ENCODE peak calls at places on chromosome 17, in six cellular contexts. N, Z, G, S, X and J are unnamed samples.

GRCh38 chr17:30366536-30366935 is 12.2 kb upstream of the CPD start:
- DNase-seq in S (no peak), G (peak), X (no peak), N (no peak), Z (no peak), J (no peak)

GRCh38 chr17:83080641-83081560 is 1.5 kb downstream of the METRNL start:
- DNase-seq in X (no peak), N (no peak), S (no peak), Z (no peak), G (peak), J (no peak)

GRCh38 chr17:80482058-80482318 is 5.6 kb upstream of the NPTX1 start:
- DNase-seq in S (no peak), G (no peak), Z (no peak), X (no peak), N (no peak), J (no peak)

GRCh38 chr17:61470530-61471136 is 18.4 kb downstream of the TBX4 start:
- DNase-seq in Z (peak), X (no peak), N (no peak), G (no peak), S (no peak), J (no peak)

GRCh38 chr17:50841949-50842354 is 6.6 kb downstream of the WFIKKN2 start:
- DNase-seq in N (no peak), G (peak), Z (peak), S (peak), X (no peak), J (peak)

GRCh38 chr17:37694734-37695133 is 50.1 kb downstream of the HNF1B start:
- DNase-seq in G (no peak), S (no peak), Z (no peak), N (no peak), X (no peak), J (no peak)

GRCh38 chr17:7838291-7839075 is 4.5 kb downstream of the KDM6B start:
- DNase-seq in Z (no peak), G (peak), S (no peak), X (peak), N (no peak), J (no peak)

GRCh38 chr17:16417896-16418683 is 2.7 kb downstream of the TRPV2 start:
- DNase-seq in X (no peak), N (no peak), S (no peak), Z (peak), G (peak), J (no peak)

GRCh38 chr17:80596760-80597608 is 52.3 kb downstream of the RPTOR start:
- DNase-seq in S (no peak), N (no peak), X (no peak), Z (no peak), G (no peak), J (no peak)

GRCh38 chr17:73973881-73974409 is 229.5 kb upstream of the RPL38 start:
- DNase-seq in G (peak), N (no peak), Z (no peak), S (no peak), X (no peak), J (no peak)

GRCh38 chr17:46193246-46193625 is at the start of gene KANSL1:
- DNase-seq in G (peak), S (peak), N (peak), X (peak), Z (peak), J (peak)
- TF ChIP-seq CTCF in G (peak), S (no peak), N (peak), X (peak), Z (no peak), J (peak)

DNA sequence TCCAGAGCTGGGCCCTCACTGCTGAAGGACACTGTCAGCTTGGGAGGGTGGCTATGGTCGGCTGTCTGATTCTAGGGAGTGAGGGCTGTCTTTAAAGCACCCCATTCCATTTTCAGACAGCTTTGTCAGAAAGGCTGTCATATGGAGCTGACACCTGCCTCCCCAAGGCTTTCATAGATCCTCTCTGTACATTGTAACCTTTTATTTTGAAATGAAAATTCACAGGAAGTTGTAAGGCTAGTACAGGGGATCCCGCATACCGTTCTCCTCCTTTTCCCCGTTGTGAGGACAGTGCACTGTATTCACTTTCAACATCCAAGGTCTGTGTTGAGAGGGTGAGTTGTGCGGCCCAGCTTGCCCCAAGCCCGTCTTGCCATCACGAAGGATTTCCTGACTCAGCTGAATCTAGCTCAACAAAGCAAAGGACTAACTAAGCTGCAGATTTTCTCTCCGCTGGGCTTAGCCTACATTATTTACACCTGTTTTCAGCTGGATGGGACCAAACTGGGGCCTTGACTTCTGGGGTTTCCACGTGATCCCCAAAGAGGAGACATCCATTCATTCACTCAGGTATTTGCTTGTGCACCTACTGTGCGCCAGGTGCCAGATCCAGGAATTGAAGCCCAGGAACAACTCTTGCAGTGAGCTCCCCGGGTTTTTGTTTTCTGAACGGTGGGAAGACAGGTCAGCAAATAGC is 5.2 kb upstream of the TMEM235 start:
- DNase-seq in Z (no peak), N (no peak), S (no peak), X (no peak), G (no peak), J (no peak)
- TF ChIP-seq CTCF in Z (no peak), N (no peak), S (no peak), X (no peak), G (no peak), J (no peak)

GRCh38 chr17:39014044-39014794 is 47.0 kb upstream of the FBXO47 start:
- DNase-seq in G (peak), X (no peak), Z (no peak), S (no peak), N (no peak), J (no peak)

GRCh38 chr17:39012725-39013124 is 45.5 kb upstream of the FBXO47 start:
- DNase-seq in G (no peak), N (no peak), S (no peak), Z (no peak), X (no peak), J (no peak)

GRCh38 chr17:39014795-39015545 is 47.8 kb upstream of the FBXO47 start:
- DNase-seq in Z (no peak), S (no peak), X (no peak), N (no peak), G (peak), J (no peak)

GRCh38 chr17:39009471-39010085 is 42.4 kb upstream of the FBXO47 start:
- DNase-seq in Z (no peak), S (no peak), X (no peak), N (no peak), G (no peak), J (no peak)

DNA sequence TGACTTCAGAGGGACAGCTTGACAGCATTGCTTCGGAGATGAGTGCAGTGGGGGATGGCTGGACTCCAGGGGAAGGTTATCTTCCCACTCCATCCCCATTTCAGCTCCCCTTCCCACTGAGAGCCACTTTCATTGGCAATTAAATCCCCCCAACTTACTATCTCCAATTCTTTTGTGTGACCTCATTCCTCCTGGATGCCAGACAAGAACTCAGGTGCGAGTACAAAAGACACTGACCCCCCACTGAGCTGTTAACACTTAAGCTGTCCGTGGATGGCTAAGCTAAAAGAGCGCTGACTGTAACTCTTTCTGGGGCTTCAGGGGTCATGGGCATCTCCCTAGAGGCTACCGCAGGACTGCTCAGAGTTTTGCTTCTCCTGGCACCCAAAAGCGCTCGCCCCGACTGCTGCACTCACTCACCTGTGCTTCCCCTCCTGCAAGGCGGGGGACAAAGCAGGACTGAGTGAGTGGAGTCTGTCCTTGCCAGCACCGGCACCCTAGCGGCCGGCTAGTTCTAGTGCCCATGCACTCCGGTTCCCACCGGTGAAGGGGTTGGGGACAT is 44.8 kb upstream of the FBXO47 start:
- DNase-seq in G (no peak), Z (no peak), X (no peak), N (no peak), S (no peak), J (no peak)
- TF ChIP-seq CTCF in G (no peak), Z (no peak), X (no peak), N (no peak), S (no peak), J (peak)

GRCh38 chr17:57630736-57631135 is 114.4 kb downstream of the CCDC182 start:
- DNase-seq in Z (no peak), N (no peak), X (no peak), G (no peak), S (no peak), J (no peak)
- TF ChIP-seq CTCF in Z (no peak), N (no peak), X (no peak), G (no peak), S (no peak), J (no peak)

GRCh38 chr17:75876190-75876937 is 2.0 kb downstream of the TRIM47 start:
- DNase-seq in S (no peak), G (no peak), X (no peak), N (no peak), Z (peak), J (no peak)
- TF ChIP-seq CTCF in S (no peak), G (peak), X (no peak), N (peak), Z (no peak), J (peak)

GRCh38 chr17:51857052-51857593 is 301.4 kb downstream of the CA10 start:
- DNase-seq in N (no peak), X (no peak), G (no peak), S (no peak), Z (no peak), J (no peak)
- TF ChIP-seq CTCF in N (no peak), X (no peak), G (no peak), S (no peak), Z (no peak), J (peak)

DNA sequence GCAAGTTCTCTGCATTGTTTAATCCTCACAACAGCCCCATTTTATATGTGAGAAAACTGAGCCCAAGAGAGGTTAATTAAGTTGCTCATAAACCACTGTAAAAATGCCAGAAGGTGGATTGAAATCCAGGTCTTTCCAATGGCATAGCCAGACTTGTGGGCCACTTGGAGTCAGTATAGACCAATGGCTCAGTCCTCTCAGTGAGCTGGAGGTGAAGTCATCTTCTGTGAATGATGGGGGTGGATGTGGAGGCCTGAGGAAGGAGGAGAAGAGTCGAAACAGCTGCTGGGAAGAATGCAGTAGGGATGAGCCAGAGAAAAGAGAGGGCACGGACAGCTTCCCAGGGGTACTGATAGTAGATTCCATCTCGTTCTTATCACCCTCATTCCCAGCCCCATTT is 213.4 kb downstream of the SOX9 start:
- DNase-seq in Z (no peak), S (no peak), X (no peak), N (peak), G (peak), J (no peak)
- TF ChIP-seq CTCF in Z (no peak), S (no peak), X (no peak), N (peak), G (no peak), J (no peak)